ENCODE peak calls at places on chromosomes 12 and 14, in nine cellular contexts. G is transverse colon, H is dorsolateral prefrontal cortex, W is tibial artery, Q is body of pancreas, A is lung, F is astrocyte, Z is tibial nerve, U is vagina. E is an unnamed sample.

GRCh38 chr14:63896278-63896720 is 43.5 kb downstream of the SYNE2 start:
- DNase-seq in H (no peak), W (peak; percentile 70), F (peak; percentile 95), A (peak; percentile 63), U (no peak), Z (peak; percentile 32), Q (peak; percentile 68), G (peak; percentile 67), E (peak; percentile 47)

GRCh38 chr14:105013150-105013787 is 7.6 kb downstream of the CDCA4 start:
- DNase-seq in U (no peak), F (no peak), Q (peak; percentile 35), H (no peak), A (no peak), G (no peak), Z (no peak), W (no peak), E (no peak)

GRCh38 chr14:34472706-34473279 is 10.8 kb upstream of the SPTSSA start:
- DNase-seq in W (no peak), H (no peak), Q (no peak), G (no peak), A (no peak), F (no peak), U (no peak), Z (no peak), E (no peak)

GRCh38 chr12:23230899-23231298 is 605.9 kb downstream of the ETNK1 start:
- DNase-seq in Z (no peak), G (no peak), U (no peak), F (no peak), A (no peak), Q (no peak), W (no peak), H (no peak), E (no peak)

GRCh38 chr12:10408842-10409241 is 715 bp downstream of the KLRC4 start:
- DNase-seq in F (no peak), G (no peak), U (no peak), H (no peak), Z (no peak), W (no peak), A (no peak), Q (no peak), E (no peak)

GRCh38 chr14:53793790-53794560 is 162.7 kb downstream of the BMP4 start:
- DNase-seq in F (peak; percentile 39), Z (no peak), G (peak; percentile 11), W (peak; percentile 32), H (peak; percentile 8), Q (no peak), A (no peak), U (no peak), E (no peak)

GRCh38 chr12:61879229-61879628 is 381.0 kb upstream of the USP15 start:
- DNase-seq in Q (no peak), H (no peak), U (no peak), A (no peak), F (no peak), W (no peak), Z (no peak), G (no peak), E (no peak)

GRCh38 chr12:88445715-88446393 is 134.4 kb downstream of the KITLG start:
- DNase-seq in G (no peak), Z (no peak), Q (no peak), H (no peak), W (no peak), A (no peak), F (no peak), U (no peak), E (no peak)

GRCh38 chr14:38209572-38210159 is 2.0 kb downstream of the SSTR1 start:
- DNase-seq in A (no peak), U (no peak), Q (no peak), Z (no peak), H (peak; percentile 6), G (no peak), F (no peak), W (no peak), E (no peak)

GRCh38 chr14:67987596-67987995 is 168.0 kb downstream of the RAD51B start:
- DNase-seq in F (peak; percentile 98), W (no peak), Q (no peak), Z (no peak), A (no peak), G (no peak), U (no peak), H (no peak), E (peak; percentile 59)

GRCh38 chr12:130266751-130267150 is 70.9 kb upstream of the PIWIL1 start:
- DNase-seq in G (no peak), W (no peak), U (no peak), H (no peak), A (no peak), Z (no peak), Q (no peak), F (no peak), E (no peak)

GRCh38 chr14:37172936-37173613 is 669 bp upstream of the SLC25A21 start:
- DNase-seq in Z (no peak), F (no peak), U (no peak), H (no peak), Q (no peak), W (no peak), G (no peak), A (no peak), E (no peak)

GRCh38 chr14:53964249-53964648 is 7.6 kb upstream of the BMP4 start:
- DNase-seq in U (no peak), W (no peak), A (no peak), G (no peak), Q (no peak), H (no peak), F (peak; percentile 67), Z (no peak), E (no peak)

GRCh38 chr14:32027255-32027939 is 49.7 kb upstream of the ARHGAP5 start:
- DNase-seq in A (no peak), U (no peak), F (peak; percentile 42), Z (no peak), Q (no peak), W (no peak), G (no peak), H (no peak), E (no peak)

GRCh38 chr12:49369723-49370145 is 2.5 kb downstream of the SPATS2 start:
- DNase-seq in W (no peak), Z (no peak), Q (peak; percentile 66), H (no peak), U (no peak), A (no peak), F (peak; percentile 25), G (peak; percentile 63), E (no peak)

DNA sequence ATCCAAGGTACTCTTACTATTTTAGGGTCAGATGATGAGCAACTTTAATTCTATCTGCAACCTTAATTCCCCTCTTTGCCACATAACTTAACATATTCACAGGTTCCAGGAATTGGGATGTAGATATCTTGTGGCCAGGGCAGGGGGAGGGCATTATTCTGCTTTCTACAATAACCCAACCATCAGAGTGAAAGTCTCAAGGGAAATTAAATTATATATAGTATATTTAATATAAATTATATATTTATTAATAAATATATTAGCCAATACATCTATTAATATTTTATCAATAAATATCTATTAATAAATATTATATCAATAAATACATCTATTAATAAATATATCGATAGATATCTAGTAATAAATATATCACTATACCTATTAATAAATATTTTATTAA is 11.7 kb upstream of the RAB21 start:
- DNase-seq in A (no peak), H (no peak), U (no peak), W (no peak), F (no peak), G (no peak), Z (no peak), Q (no peak), E (no peak)
- H3K4me3 ChIP-seq in A (no peak overlapping the region), H (no peak overlapping the region), U (no peak overlapping the region), W (no peak overlapping the region), F (no peak overlapping the region), G (no peak overlapping the region), Z (no peak overlapping the region), Q (no peak overlapping the region), E (no peak overlapping the region)

GRCh38 chr12:100359822-100360221 is 2.9 kb downstream of the SLC17A8 start:
- DNase-seq in W (no peak), A (no peak), F (peak; percentile 54), U (no peak), G (no peak), Q (no peak), Z (no peak), H (no peak), E (no peak)

GRCh38 chr12:100364334-100364733 is 7.5 kb downstream of the SLC17A8 start:
- DNase-seq in H (no peak), F (no peak), A (no peak), G (no peak), Z (no peak), Q (no peak), W (no peak), U (no peak), E (no peak)

GRCh38 chr12:100356646-100357223 is at the start of gene SLC17A8:
- DNase-seq in H (no peak), A (no peak), W (no peak), Z (no peak), Q (peak; percentile 10), G (peak; percentile 13), U (no peak), F (no peak), E (no peak)

GRCh38 chr12:100360450-100360849 is 3.6 kb downstream of the SLC17A8 start:
- DNase-seq in A (no peak), H (no peak), U (no peak), F (no peak), Z (no peak), Q (no peak), W (no peak), G (no peak), E (no peak)

GRCh38 chr12:100359248-100359647 is 2.4 kb downstream of the SLC17A8 start:
- DNase-seq in W (no peak), H (no peak), U (no peak), Z (no peak), A (no peak), G (no peak), Q (no peak), F (no peak), E (no peak)
- H3K27me3 ChIP-seq in W (peaks cover 15% of the 10 kb centered on the region), H (peaks cover 3% of the 10 kb centered on the region), U (no peaks in the 10 kb centered on the region), Z (no peaks in the 10 kb centered on the region), A (no peaks in the 10 kb centered on the region), G (no peaks in the 10 kb centered on the region), Q (no peaks in the 10 kb centered on the region), F (peaks cover 12% of the 10 kb centered on the region), E (peaks cover 10% of the 10 kb centered on the region)

GRCh38 chr12:2163172-2163927 is 110.6 kb downstream of the CACNA1C start:
- DNase-seq in A (peak; percentile 57), Z (peak; percentile 72), F (peak; percentile 99), G (peak; percentile 92), Q (peak; percentile 61), H (peak; percentile 33), W (peak; percentile 91), U (peak; percentile 93), E (no peak)
- TF ChIP-seq CTCF in A (no peak), Z (no peak), F (no peak), G (no peak), Q (no peak), H (no peak), W (no peak), U (no peak), E (no peak)

DNA sequence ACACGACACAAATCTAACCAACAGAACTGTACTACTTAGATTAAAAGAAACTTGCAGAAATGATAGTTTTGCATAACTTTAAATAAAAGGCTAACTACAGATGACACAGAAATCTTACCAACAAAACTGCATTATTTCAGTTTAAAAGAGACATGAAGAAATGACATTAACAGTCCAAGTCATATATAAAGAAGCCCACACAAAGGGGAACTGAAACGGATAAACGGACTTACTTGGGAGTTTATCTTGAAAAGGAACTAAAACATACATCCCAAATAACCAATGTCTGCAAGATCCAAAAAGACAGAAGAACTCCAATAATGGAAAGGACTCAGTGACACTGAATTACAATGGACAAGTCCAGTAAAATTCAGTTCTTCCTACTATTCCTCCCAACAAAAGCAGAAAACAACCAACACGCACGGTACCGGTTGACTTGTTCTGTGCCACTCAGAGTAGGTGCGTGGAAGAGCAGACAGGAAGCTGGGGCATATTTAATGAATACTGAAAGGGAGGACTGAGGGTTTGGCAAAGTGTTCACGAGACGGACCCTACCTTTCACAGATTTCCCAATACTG is 759 bp downstream of the CPM start:
- DNase-seq in G (peak; percentile 28), H (no peak), A (peak; percentile 34), F (peak; percentile 2), Z (no peak), U (no peak), W (no peak), Q (peak; percentile 27), E (no peak)
- H3K4me3 ChIP-seq in G (peak overlapping the region; percentile 75), H (peak overlapping the region; percentile 59), A (peak overlapping the region; percentile 80), F (peak overlapping the region; percentile 69), Z (peak overlapping the region; percentile 57), U (peak overlapping the region; percentile 59), W (peak overlapping the region; percentile 74), Q (peak overlapping the region; percentile 6), E (peak overlapping the region; percentile 57)

E was measured in BJ.